ENCODE peak calls at places on chromosomes 16 and 17, in ten cellular contexts. One of them, this sample, is unnamed.

GRCh38 chr17:7843536-7844291 is 9.7 kb downstream of the KDM6B start:
- DNase-seq in NCI-H1694 treated with DMSO at 0.1 percent for 48 hours: peak; percentile 44
- DNase-seq in GM04503: no peak
- DNase-seq in NAMALWA: peak; percentile 83
- DNase-seq in kidney tubule cell: peak; percentile 88
- DNase-seq in stimulated activated CD4-positive, alpha-beta T cell treated with anti-CD3 and anti-CD28 coated beads, Interleukin-4, amount 100 ng/mL, for 1 hour: peak; percentile 91
- DNase-seq in activated T-cell treated with anti-CD3 and anti-CD28 coated beads for 24 hours: peak; percentile 85
- DNase-seq in heart left ventricle: peak; percentile 86
- DNase-seq in cardiac muscle cell: peak; percentile 92
- DNase-seq in T-cell: peak; percentile 94
- DNase-seq in this sample: peak; percentile 27

GRCh38 chr17:42674755-42675347 is 1.9 kb downstream of the PLEKHH3 start:
- DNase-seq in NCI-H1694 treated with DMSO at 0.1 percent for 48 hours: no peak
- DNase-seq in GM04503: no peak
- DNase-seq in NAMALWA: peak; percentile 45
- DNase-seq in kidney tubule cell: no peak
- DNase-seq in stimulated activated CD4-positive, alpha-beta T cell treated with anti-CD3 and anti-CD28 coated beads, Interleukin-4, amount 100 ng/mL, for 1 hour: no peak
- DNase-seq in activated T-cell treated with anti-CD3 and anti-CD28 coated beads for 24 hours: no peak
- DNase-seq in heart left ventricle: no peak
- DNase-seq in cardiac muscle cell: no peak
- DNase-seq in T-cell: no peak
- DNase-seq in this sample: no peak

GRCh38 chr16:47323241-47323640 is 137.6 kb downstream of the ITFG1 start:
- DNase-seq in NCI-H1694 treated with DMSO at 0.1 percent for 48 hours: no peak
- DNase-seq in GM04503: no peak
- DNase-seq in NAMALWA: no peak
- DNase-seq in kidney tubule cell: no peak
- DNase-seq in stimulated activated CD4-positive, alpha-beta T cell treated with anti-CD3 and anti-CD28 coated beads, Interleukin-4, amount 100 ng/mL, for 1 hour: no peak
- DNase-seq in activated T-cell treated with anti-CD3 and anti-CD28 coated beads for 24 hours: no peak
- DNase-seq in heart left ventricle: no peak
- DNase-seq in cardiac muscle cell: no peak
- DNase-seq in T-cell: no peak
- DNase-seq in this sample: no peak

GRCh38 chr16:55655709-55656694 is at the start of gene SLC6A2:
- DNase-seq in NCI-H1694 treated with DMSO at 0.1 percent for 48 hours: no peak
- DNase-seq in GM04503: no peak
- DNase-seq in NAMALWA: no peak
- DNase-seq in kidney tubule cell: no peak
- DNase-seq in stimulated activated CD4-positive, alpha-beta T cell treated with anti-CD3 and anti-CD28 coated beads, Interleukin-4, amount 100 ng/mL, for 1 hour: no peak
- DNase-seq in activated T-cell treated with anti-CD3 and anti-CD28 coated beads for 24 hours: no peak
- DNase-seq in heart left ventricle: no peak
- DNase-seq in cardiac muscle cell: peak; percentile 62
- DNase-seq in T-cell: no peak
- DNase-seq in this sample: no peak

GRCh38 chr17:52995127-52995526 is 827.6 kb upstream of the KIF2B start:
- DNase-seq in NCI-H1694 treated with DMSO at 0.1 percent for 48 hours: no peak
- DNase-seq in GM04503: no peak
- DNase-seq in NAMALWA: no peak
- DNase-seq in kidney tubule cell: no peak
- DNase-seq in stimulated activated CD4-positive, alpha-beta T cell treated with anti-CD3 and anti-CD28 coated beads, Interleukin-4, amount 100 ng/mL, for 1 hour: no peak
- DNase-seq in activated T-cell treated with anti-CD3 and anti-CD28 coated beads for 24 hours: no peak
- DNase-seq in heart left ventricle: no peak
- DNase-seq in cardiac muscle cell: no peak
- DNase-seq in T-cell: no peak
- DNase-seq in this sample: no peak

GRCh38 chr16:23945243-23945642 is 109.5 kb downstream of the PRKCB start:
- DNase-seq in NCI-H1694 treated with DMSO at 0.1 percent for 48 hours: no peak
- DNase-seq in GM04503: no peak
- DNase-seq in NAMALWA: no peak
- DNase-seq in kidney tubule cell: no peak
- DNase-seq in stimulated activated CD4-positive, alpha-beta T cell treated with anti-CD3 and anti-CD28 coated beads, Interleukin-4, amount 100 ng/mL, for 1 hour: no peak
- DNase-seq in activated T-cell treated with anti-CD3 and anti-CD28 coated beads for 24 hours: no peak
- DNase-seq in heart left ventricle: no peak
- DNase-seq in cardiac muscle cell: no peak
- DNase-seq in T-cell: no peak
- DNase-seq in this sample: no peak

GRCh38 chr16:83717814-83718213 is 90.0 kb upstream of the HSBP1 start:
- DNase-seq in NCI-H1694 treated with DMSO at 0.1 percent for 48 hours: no peak
- DNase-seq in GM04503: peak; percentile 58
- DNase-seq in NAMALWA: no peak
- DNase-seq in kidney tubule cell: peak; percentile 64
- DNase-seq in stimulated activated CD4-positive, alpha-beta T cell treated with anti-CD3 and anti-CD28 coated beads, Interleukin-4, amount 100 ng/mL, for 1 hour: no peak
- DNase-seq in activated T-cell treated with anti-CD3 and anti-CD28 coated beads for 24 hours: no peak
- DNase-seq in heart left ventricle: peak; percentile 15
- DNase-seq in cardiac muscle cell: no peak
- DNase-seq in T-cell: no peak
- DNase-seq in this sample: no peak

GRCh38 chr17:73784015-73784603 is 139.9 kb upstream of the SDK2 start:
- DNase-seq in NCI-H1694 treated with DMSO at 0.1 percent for 48 hours: no peak
- DNase-seq in GM04503: no peak
- DNase-seq in NAMALWA: peak; percentile 3
- DNase-seq in kidney tubule cell: no peak
- DNase-seq in stimulated activated CD4-positive, alpha-beta T cell treated with anti-CD3 and anti-CD28 coated beads, Interleukin-4, amount 100 ng/mL, for 1 hour: no peak
- DNase-seq in activated T-cell treated with anti-CD3 and anti-CD28 coated beads for 24 hours: no peak
- DNase-seq in heart left ventricle: no peak
- DNase-seq in cardiac muscle cell: no peak
- DNase-seq in T-cell: no peak
- DNase-seq in this sample: no peak

GRCh38 chr17:62130739-62131138 is 65.7 kb upstream of the MED13 start:
- DNase-seq in NCI-H1694 treated with DMSO at 0.1 percent for 48 hours: no peak
- DNase-seq in GM04503: no peak
- DNase-seq in NAMALWA: no peak
- DNase-seq in kidney tubule cell: no peak
- DNase-seq in stimulated activated CD4-positive, alpha-beta T cell treated with anti-CD3 and anti-CD28 coated beads, Interleukin-4, amount 100 ng/mL, for 1 hour: no peak
- DNase-seq in activated T-cell treated with anti-CD3 and anti-CD28 coated beads for 24 hours: no peak
- DNase-seq in heart left ventricle: no peak
- DNase-seq in cardiac muscle cell: no peak
- DNase-seq in T-cell: no peak
- DNase-seq in this sample: no peak

GRCh38 chr17:66701462-66701861 is 133.5 kb upstream of the CACNG5 start:
- DNase-seq in NCI-H1694 treated with DMSO at 0.1 percent for 48 hours: no peak
- DNase-seq in GM04503: no peak
- DNase-seq in NAMALWA: no peak
- DNase-seq in kidney tubule cell: no peak
- DNase-seq in stimulated activated CD4-positive, alpha-beta T cell treated with anti-CD3 and anti-CD28 coated beads, Interleukin-4, amount 100 ng/mL, for 1 hour: no peak
- DNase-seq in activated T-cell treated with anti-CD3 and anti-CD28 coated beads for 24 hours: no peak
- DNase-seq in heart left ventricle: no peak
- DNase-seq in cardiac muscle cell: no peak
- DNase-seq in T-cell: no peak
- DNase-seq in this sample: no peak

GRCh38 chr16:3113765-3114479 is 1.5 kb downstream of the ZNF205 start:
- DNase-seq in NCI-H1694 treated with DMSO at 0.1 percent for 48 hours: no peak
- DNase-seq in GM04503: no peak
- DNase-seq in NAMALWA: no peak
- DNase-seq in kidney tubule cell: peak; percentile 85
- DNase-seq in stimulated activated CD4-positive, alpha-beta T cell treated with anti-CD3 and anti-CD28 coated beads, Interleukin-4, amount 100 ng/mL, for 1 hour: no peak
- DNase-seq in activated T-cell treated with anti-CD3 and anti-CD28 coated beads for 24 hours: no peak
- DNase-seq in heart left ventricle: no peak
- DNase-seq in cardiac muscle cell: no peak
- DNase-seq in T-cell: no peak
- DNase-seq in this sample: no peak

GRCh38 chr16:69476920-69477418 is 52.5 kb downstream of the CYB5B start:
- DNase-seq in NCI-H1694 treated with DMSO at 0.1 percent for 48 hours: no peak
- DNase-seq in GM04503: peak; percentile 82
- DNase-seq in NAMALWA: no peak
- DNase-seq in kidney tubule cell: peak; percentile 90
- DNase-seq in stimulated activated CD4-positive, alpha-beta T cell treated with anti-CD3 and anti-CD28 coated beads, Interleukin-4, amount 100 ng/mL, for 1 hour: no peak
- DNase-seq in activated T-cell treated with anti-CD3 and anti-CD28 coated beads for 24 hours: no peak
- DNase-seq in heart left ventricle: no peak
- DNase-seq in cardiac muscle cell: no peak
- DNase-seq in T-cell: no peak
- DNase-seq in this sample: no peak

GRCh38 chr16:10088380-10088793 is 93.8 kb downstream of the GRIN2A start:
- DNase-seq in NCI-H1694 treated with DMSO at 0.1 percent for 48 hours: no peak
- DNase-seq in GM04503: no peak
- DNase-seq in NAMALWA: no peak
- DNase-seq in kidney tubule cell: no peak
- DNase-seq in stimulated activated CD4-positive, alpha-beta T cell treated with anti-CD3 and anti-CD28 coated beads, Interleukin-4, amount 100 ng/mL, for 1 hour: no peak
- DNase-seq in activated T-cell treated with anti-CD3 and anti-CD28 coated beads for 24 hours: no peak
- DNase-seq in heart left ventricle: peak; percentile 16
- DNase-seq in cardiac muscle cell: peak; percentile 82
- DNase-seq in T-cell: no peak
- DNase-seq in this sample: no peak

GRCh38 chr16:55622930-55623561 is 32.7 kb upstream of the SLC6A2 start:
- DNase-seq in NCI-H1694 treated with DMSO at 0.1 percent for 48 hours: no peak
- DNase-seq in GM04503: no peak
- DNase-seq in NAMALWA: no peak
- DNase-seq in kidney tubule cell: peak; percentile 13
- DNase-seq in stimulated activated CD4-positive, alpha-beta T cell treated with anti-CD3 and anti-CD28 coated beads, Interleukin-4, amount 100 ng/mL, for 1 hour: no peak
- DNase-seq in activated T-cell treated with anti-CD3 and anti-CD28 coated beads for 24 hours: no peak
- DNase-seq in heart left ventricle: no peak
- DNase-seq in cardiac muscle cell: peak; percentile 43
- DNase-seq in T-cell: no peak
- DNase-seq in this sample: no peak

GRCh38 chr17:38791162-38791561 is 8.2 kb downstream of the PIP4K2B start:
- DNase-seq in NCI-H1694 treated with DMSO at 0.1 percent for 48 hours: no peak
- DNase-seq in GM04503: no peak
- DNase-seq in NAMALWA: no peak
- DNase-seq in kidney tubule cell: no peak
- DNase-seq in stimulated activated CD4-positive, alpha-beta T cell treated with anti-CD3 and anti-CD28 coated beads, Interleukin-4, amount 100 ng/mL, for 1 hour: no peak
- DNase-seq in activated T-cell treated with anti-CD3 and anti-CD28 coated beads for 24 hours: no peak
- DNase-seq in heart left ventricle: no peak
- DNase-seq in cardiac muscle cell: no peak
- DNase-seq in T-cell: no peak
- DNase-seq in this sample: no peak

GRCh38 chr16:89040861-89041570 is 52.6 kb upstream of the ACSF3 start:
- DNase-seq in NCI-H1694 treated with DMSO at 0.1 percent for 48 hours: no peak
- DNase-seq in GM04503: no peak
- DNase-seq in NAMALWA: no peak
- DNase-seq in kidney tubule cell: no peak
- DNase-seq in stimulated activated CD4-positive, alpha-beta T cell treated with anti-CD3 and anti-CD28 coated beads, Interleukin-4, amount 100 ng/mL, for 1 hour: no peak
- DNase-seq in activated T-cell treated with anti-CD3 and anti-CD28 coated beads for 24 hours: no peak
- DNase-seq in heart left ventricle: no peak
- DNase-seq in cardiac muscle cell: no peak
- DNase-seq in T-cell: no peak
- DNase-seq in this sample: no peak